ENCODE peak calls at places on chromosomes 6 and 20, in seven cellular contexts. J is upper lobe of right lung; F is CD8-positive, alpha-beta memory T cell; L is hepatocyte; K is GM12878; A is mesenchymal stem cell; H is psoas muscle. T is an unnamed sample. For H3K9me3, H3K36me3 and H3K4me1, the result is how much of the 10 kb centered on the place peaks cover.

GRCh38 chr20:50185426-50185825 is 5.2 kb upstream of the CEBPB start:
- DNase-seq in J (no peak), F (no peak), L (no peak), K (no peak), A (no peak), H (no peak), T (no peak)

GRCh38 chr6:145534986-145535385 is 200.3 kb downstream of the EPM2A start:
- DNase-seq in J (no peak), F (no peak), L (no peak), K (no peak), A (no peak), H (no peak), T (no peak)

GRCh38 chr20:49319204-49319809 is 41.5 kb upstream of the ZNFX1 start:
- DNase-seq in J (no peak), F (no peak), L (no peak), K (no peak), A (no peak), H (no peak), T (no peak)

GRCh38 chr20:3933126-3933684 is 44.0 kb downstream of the PANK2 start:
- DNase-seq in J (no peak), F (no peak), L (no peak), K (no peak), A (no peak), H (no peak), T (no peak)

GRCh38 chr6:20170455-20171148 is 41.7 kb downstream of the MBOAT1 start:
- DNase-seq in J (no peak), F (no peak), L (no peak), K (no peak), A (no peak), H (no peak), T (no peak)

GRCh38 chr6:120290964-120291363 is 941.4 kb upstream of the MAN1A1 start:
- DNase-seq in J (no peak), F (no peak), L (no peak), K (no peak), A (peak), H (no peak), T (no peak)

GRCh38 chr6:127879685-127880084 is 21.2 kb downstream of the THEMIS start:
- DNase-seq in J (no peak), F (no peak), L (peak), K (no peak), A (peak), H (peak), T (no peak)

GRCh38 chr6:137496909-137497721 is 2.9 kb upstream of the OLIG3 start:
- DNase-seq in J (no peak), F (no peak), L (no peak), K (no peak), A (no peak), H (no peak), T (no peak)

GRCh38 chr6:166900130-166900708 is 56.1 kb downstream of the RNASET2 start:
- DNase-seq in J (no peak), F (no peak), L (no peak), K (no peak), A (no peak), H (no peak), T (no peak)

GRCh38 chr20:55792049-55792448 is 213.3 kb downstream of the CBLN4 start:
- DNase-seq in J (no peak), F (no peak), L (no peak), K (no peak), A (no peak), H (no peak), T (no peak)

GRCh38 chr20:55793986-55794385 is 211.3 kb downstream of the CBLN4 start:
- DNase-seq in J (no peak), F (no peak), L (no peak), K (no peak), A (no peak), H (no peak), T (no peak)

GRCh38 chr20:55790178-55790577 is 215.1 kb downstream of the CBLN4 start:
- DNase-seq in J (no peak), F (no peak), L (no peak), K (no peak), A (no peak), H (no peak), T (no peak)
- H3K9me3 ChIP-seq in J (under half), F (under half), L (under half), K (under half), A (under half), H (under half), T (under half)

GRCh38 chr6:149455028-149455732 is 29.6 kb downstream of the ZC3H12D start:
- DNase-seq in J (no peak), F (no peak), L (no peak), K (no peak), A (no peak), H (no peak), T (no peak)
- H3K36me3 ChIP-seq in J (under half), F (under half), L (under half), K (under half), A (under half), H (under half), T (under half)

GRCh38 chr20:41018153-41018552 is 10.5 kb upstream of the TOP1 start:
- DNase-seq in J (no peak), F (no peak), L (no peak), K (no peak), A (no peak), H (no peak), T (no peak)

GRCh38 chr20:41009960-41010359 is 18.7 kb upstream of the TOP1 start:
- DNase-seq in J (no peak), F (no peak), L (peak), K (no peak), A (peak), H (no peak), T (no peak)

GRCh38 chr20:41011551-41012067 is 17.0 kb upstream of the TOP1 start:
- DNase-seq in J (no peak), F (no peak), L (no peak), K (peak), A (no peak), H (no peak), T (no peak)

GRCh38 chr20:41017448-41018042 is 11.1 kb upstream of the TOP1 start:
- DNase-seq in J (no peak), F (no peak), L (no peak), K (no peak), A (no peak), H (no peak), T (no peak)

GRCh38 chr20:41014557-41015088 is 14.0 kb upstream of the TOP1 start:
- DNase-seq in J (no peak), F (no peak), L (no peak), K (no peak), A (no peak), H (no peak), T (no peak)
- H3K4me1 ChIP-seq in J (under half), F (under half), L (under half), K (under half), A (under half), H (under half), T (under half)

GRCh38 chr20:54454982-54455381 is 20.4 kb upstream of the DOK5 start:
- DNase-seq in J (no peak), F (no peak), L (no peak), K (no peak), A (no peak), H (no peak), T (no peak)
- H3K9me3 ChIP-seq in J (under half), F (under half), L (under half), K (under half), A (under half), H (under half), T (under half)

GRCh38 chr20:57247292-57247975 is 19.0 kb downstream of the BMP7 start:
- DNase-seq in J (no peak), F (no peak), L (no peak), K (no peak), A (no peak), H (no peak), T (no peak)

GRCh38 chr20:57244627-57245214 is 21.7 kb downstream of the BMP7 start:
- DNase-seq in J (no peak), F (no peak), L (no peak), K (no peak), A (no peak), H (no peak), T (no peak)

GRCh38 chr20:57248132-57248797 is 18.2 kb downstream of the BMP7 start:
- DNase-seq in J (no peak), F (no peak), L (no peak), K (no peak), A (no peak), H (no peak), T (no peak)

GRCh38 chr20:57244221-57244585 is 22.2 kb downstream of the BMP7 start:
- DNase-seq in J (no peak), F (no peak), L (no peak), K (no peak), A (no peak), H (no peak), T (no peak)

DNA sequence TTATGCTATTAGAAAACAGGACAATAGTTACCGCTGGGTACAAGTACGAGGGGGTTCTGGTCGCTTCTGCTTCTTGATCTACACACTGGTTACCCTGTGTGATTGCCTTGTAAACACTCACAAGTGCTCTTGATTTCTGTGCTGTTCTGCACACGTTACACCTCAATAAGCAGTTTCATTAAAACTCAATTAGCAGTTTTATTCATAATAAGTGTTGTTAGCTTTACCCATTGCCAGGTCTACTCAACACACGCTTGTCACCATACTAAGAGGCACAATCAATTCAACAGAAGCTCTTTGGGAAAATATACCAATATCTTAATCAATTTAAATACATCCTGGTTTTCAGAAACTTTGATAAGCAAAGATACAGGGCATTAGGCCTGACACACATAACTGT is 20.4 kb downstream of the BMP7 start:
- DNase-seq in J (no peak), F (no peak), L (no peak), K (no peak), A (no peak), H (no peak), T (no peak)
- H3K36me3 ChIP-seq in J (under half), F (under half), L (under half), K (under half), A (under half), H (under half), T (under half)

GRCh38 chr20:25547063-25547462 is 38.3 kb downstream of the NINL start:
- DNase-seq in J (no peak), F (no peak), L (no peak), K (no peak), A (no peak), H (no peak), T (no peak)
- H3K4me1 ChIP-seq in J (under half), F (under half), L (half or more), K (under half), A (under half), H (under half), T (under half)

DNA sequence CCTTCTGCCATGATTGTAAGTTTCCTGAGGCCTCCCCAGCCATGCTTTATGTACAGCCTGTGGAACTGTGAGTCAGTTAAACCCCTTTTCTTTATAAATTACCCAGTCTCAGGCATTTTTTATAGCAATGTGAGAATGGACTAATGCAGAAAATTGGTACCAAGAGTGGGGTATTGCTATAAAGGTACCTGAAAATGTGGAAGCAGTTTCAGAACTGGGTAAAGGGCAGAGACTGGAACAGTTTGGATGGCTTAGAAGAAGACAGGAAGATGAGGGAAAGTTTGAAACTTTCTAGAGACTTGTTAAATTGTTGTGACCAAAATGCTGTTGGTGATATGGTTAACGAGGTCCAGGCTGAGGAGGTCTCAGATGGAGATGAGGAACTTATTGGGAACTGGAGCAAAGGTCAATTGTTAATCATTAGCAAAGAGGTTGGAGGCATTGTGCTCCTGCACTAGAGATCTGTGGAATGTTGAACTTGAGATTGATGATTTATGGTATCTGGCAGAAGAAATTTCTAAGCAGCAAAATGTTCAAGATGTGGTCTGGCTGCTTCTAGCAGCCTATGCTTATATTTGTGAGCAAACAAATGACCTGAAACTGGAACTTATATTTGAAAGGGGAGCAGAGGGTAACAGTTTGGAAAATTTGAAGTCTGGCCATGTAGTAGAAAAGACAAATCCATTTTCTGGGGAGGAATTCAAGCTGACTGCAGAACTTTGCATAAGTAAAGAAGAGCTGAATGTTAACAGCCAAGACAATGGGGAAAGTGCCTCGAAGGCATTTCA is 79.0 kb upstream of the GMDS start:
- DNase-seq in J (no peak), F (no peak), L (no peak), K (no peak), A (no peak), H (no peak), T (no peak)
- H3K9me3 ChIP-seq in J (under half), F (under half), L (under half), K (under half), A (under half), H (under half), T (under half)

T was measured in HAP-1.